ENCODE peak calls at places on chromosome 3, in four cellular contexts. M, W, C and F are unnamed samples.

GRCh38 chr3:153897025-153897723 is 224.0 kb upstream of the ARHGEF26 start:
- DNase-seq in M (no peak), W (no peak), C (no peak), F (no peak)

GRCh38 chr3:100875239-100875638 is 118.0 kb downstream of the ABI3BP start:
- DNase-seq in W (peak; percentile 66), C (no peak), M (peak; percentile 78), F (peak; percentile 68)

GRCh38 chr3:13705702-13706280 is 156.9 kb downstream of the FBLN2 start:
- DNase-seq in C (peak; percentile 20), W (no peak), M (no peak), F (no peak)

GRCh38 chr3:160440687-160441086 is 8.9 kb downstream of the TRIM59 start:
- DNase-seq in C (no peak), W (no peak), M (no peak), F (no peak)

GRCh38 chr3:191372122-191372521 is 41.8 kb upstream of the UTS2B start:
- DNase-seq in C (no peak), M (no peak), W (no peak), F (no peak)

GRCh38 chr3:114447950-114448479 is 154.2 kb downstream of the TIGIT start:
- DNase-seq in C (no peak), M (no peak), W (no peak), F (no peak)

GRCh38 chr3:134428396-134428795 is 54.1 kb upstream of the AMOTL2 start:
- DNase-seq in W (no peak), C (no peak), M (no peak), F (no peak)

GRCh38 chr3:25096536-25096935 is 331.5 kb upstream of the RARB start:
- DNase-seq in C (no peak), W (no peak), M (no peak), F (no peak)

GRCh38 chr3:125055165-125055912 is 458 bp downstream of the HEG1 start:
- DNase-seq in W (no peak), C (no peak), M (no peak), F (peak; percentile 27)
- TF ChIP-seq CTCF in W (no peak), C (no peak), M (no peak), F (no peak)

GRCh38 chr3:56254261-56254660 is 214.0 kb downstream of the ERC2 start:
- DNase-seq in W (no peak), M (no peak), C (no peak), F (no peak)

GRCh38 chr3:56257826-56258225 is 210.4 kb downstream of the ERC2 start:
- DNase-seq in W (no peak), C (no peak), M (no peak), F (no peak)

GRCh38 chr3:56251343-56251945 is 216.8 kb downstream of the ERC2 start:
- DNase-seq in W (peak; percentile 18), C (no peak), M (peak; percentile 75), F (peak; percentile 30)

GRCh38 chr3:56260262-56260661 is 208.0 kb downstream of the ERC2 start:
- DNase-seq in W (no peak), M (no peak), C (no peak), F (no peak)

GRCh38 chr3:56254835-56255234 is 213.4 kb downstream of the ERC2 start:
- DNase-seq in C (no peak), M (peak; percentile 21), W (no peak), F (no peak)
- TF ChIP-seq CTCF in C (peak; percentile 39), M (peak; percentile 36), W (peak; percentile 36), F (peak; percentile 37)

GRCh38 chr3:116140100-116140689 is 305.1 kb downstream of the LSAMP start:
- DNase-seq in M (peak; percentile 41), W (no peak), C (no peak), F (peak; percentile 19)
- TF ChIP-seq CTCF in M (peak; percentile 86), W (peak; percentile 89), C (peak; percentile 75), F (peak; percentile 70)

GRCh38 chr3:99808163-99808794 is 9.4 kb upstream of the CMSS1 start:
- DNase-seq in M (peak; percentile 74), W (peak; percentile 60), C (peak; percentile 53), F (peak; percentile 43)
- TF ChIP-seq CTCF in M (peak; percentile 69), W (peak; percentile 86), C (peak; percentile 90), F (peak; percentile 85)

GRCh38 chr3:40620151-40620550 is 95.4 kb downstream of the ZNF621 start:
- DNase-seq in W (no peak), M (peak; percentile 46), C (no peak), F (no peak)
- TF ChIP-seq CTCF in W (no peak), M (no peak), C (no peak), F (no peak)